ENCODE peak calls at places on chromosome 15, in eight cellular contexts. H, E, G, Q, L, Z, D and M are unnamed samples. For H3K4me1, the result is how much of the 10 kb centered on the place peaks cover.

GRCh38 chr15:36133686-36134085 is 445.7 kb upstream of the CDIN1 start:
- DNase-seq in H (no peak), E (no peak), G (no peak), Q (no peak), L (no peak), Z (no peak), D (peak), M (no peak)

GRCh38 chr15:70318996-70319465 is 221.3 kb upstream of the TLE3 start:
- DNase-seq in H (peak), E (no peak), G (no peak), Q (no peak), L (no peak), Z (no peak), D (peak), M (no peak)

GRCh38 chr15:44775923-44776322 is 39.6 kb downstream of the TRIM69 start:
- DNase-seq in H (no peak), E (no peak), G (no peak), Q (no peak), L (no peak), Z (no peak), D (no peak), M (peak)

GRCh38 chr15:35697549-35698299 is 151.8 kb upstream of the DPH6 start:
- DNase-seq in H (no peak), E (no peak), G (no peak), Q (no peak), L (no peak), Z (peak), D (peak), M (peak)

GRCh38 chr15:47203993-47204392 is 513.3 kb upstream of the SEMA6D start:
- DNase-seq in H (no peak), E (no peak), G (no peak), Q (no peak), L (no peak), Z (no peak), D (no peak), M (no peak)

GRCh38 chr15:39369768-39370167 is 211.1 kb upstream of the THBS1 start:
- DNase-seq in H (no peak), E (no peak), G (no peak), Q (peak), L (no peak), Z (no peak), D (no peak), M (no peak)

GRCh38 chr15:26891448-26891881 is 24.6 kb downstream of the GABRA5 start:
- DNase-seq in H (no peak), E (peak), G (peak), Q (no peak), L (no peak), Z (peak), D (peak), M (peak)

GRCh38 chr15:74866090-74866489 is 7.1 kb downstream of the SCAMP2 start:
- DNase-seq in H (no peak), E (no peak), G (no peak), Q (no peak), L (no peak), Z (no peak), D (peak), M (peak)

GRCh38 chr15:68230157-68231100 is 901 bp upstream of the CLN6 start:
- DNase-seq in H (no peak), E (peak), G (peak), Q (no peak), L (no peak), Z (no peak), D (peak), M (no peak)

GRCh38 chr15:66673410-66674322 is 28.4 kb upstream of the SMAD6 start:
- DNase-seq in H (no peak), E (peak), G (peak), Q (peak), L (no peak), Z (no peak), D (no peak), M (no peak)

DNA sequence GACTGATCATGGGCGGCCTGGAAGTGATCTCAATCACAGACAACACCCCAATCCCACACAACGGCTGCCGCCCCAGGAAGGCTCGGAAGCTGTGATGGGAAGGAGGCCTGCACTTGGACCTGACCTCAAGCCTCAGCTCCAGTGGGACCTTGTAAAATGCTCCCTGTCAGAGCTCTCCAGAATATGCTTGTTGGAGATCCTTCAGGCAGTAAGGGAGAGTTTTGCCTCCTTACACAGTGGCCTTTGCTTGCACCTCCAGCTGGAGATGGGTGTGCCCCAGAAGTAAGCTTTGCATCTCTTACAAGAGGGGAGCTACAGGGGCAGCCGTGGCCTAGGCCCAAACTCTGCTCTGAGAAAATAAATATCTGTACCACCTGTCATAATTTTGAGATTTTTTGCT is 10.4 kb downstream of the MRPS11 start:
- DNase-seq in H (no peak), E (no peak), G (no peak), Q (no peak), L (no peak), Z (no peak), D (no peak), M (no peak)
- TF ChIP-seq POLR2A in H (no peak), E (no peak), G (no peak), Q (no peak), L (no peak), Z (no peak), D (no peak), M (no peak)

GRCh38 chr15:64249842-64250575 is 87.2 kb upstream of the PPIB start:
- DNase-seq in H (no peak), E (no peak), G (no peak), Q (no peak), L (no peak), Z (no peak), D (peak), M (no peak)
- H3K4me1 ChIP-seq in H (under half), E (under half), G (under half), Q (under half), L (under half), Z (under half), D (under half), M (under half)

GRCh38 chr15:89808160-89808870 is 6.3 kb downstream of the ANPEP start:
- DNase-seq in H (no peak), E (no peak), G (no peak), Q (no peak), L (no peak), Z (no peak), D (no peak), M (no peak)

GRCh38 chr15:89809787-89810148 is 4.9 kb downstream of the ANPEP start:
- DNase-seq in H (no peak), E (no peak), G (no peak), Q (no peak), L (no peak), Z (no peak), D (no peak), M (no peak)

GRCh38 chr15:89807689-89808088 is 7.0 kb downstream of the ANPEP start:
- DNase-seq in H (no peak), E (no peak), G (no peak), Q (no peak), L (no peak), Z (no peak), D (no peak), M (no peak)

GRCh38 chr15:89810837-89811236 is 3.8 kb downstream of the ANPEP start:
- DNase-seq in H (no peak), E (no peak), G (no peak), Q (no peak), L (no peak), Z (no peak), D (no peak), M (no peak)

DNA sequence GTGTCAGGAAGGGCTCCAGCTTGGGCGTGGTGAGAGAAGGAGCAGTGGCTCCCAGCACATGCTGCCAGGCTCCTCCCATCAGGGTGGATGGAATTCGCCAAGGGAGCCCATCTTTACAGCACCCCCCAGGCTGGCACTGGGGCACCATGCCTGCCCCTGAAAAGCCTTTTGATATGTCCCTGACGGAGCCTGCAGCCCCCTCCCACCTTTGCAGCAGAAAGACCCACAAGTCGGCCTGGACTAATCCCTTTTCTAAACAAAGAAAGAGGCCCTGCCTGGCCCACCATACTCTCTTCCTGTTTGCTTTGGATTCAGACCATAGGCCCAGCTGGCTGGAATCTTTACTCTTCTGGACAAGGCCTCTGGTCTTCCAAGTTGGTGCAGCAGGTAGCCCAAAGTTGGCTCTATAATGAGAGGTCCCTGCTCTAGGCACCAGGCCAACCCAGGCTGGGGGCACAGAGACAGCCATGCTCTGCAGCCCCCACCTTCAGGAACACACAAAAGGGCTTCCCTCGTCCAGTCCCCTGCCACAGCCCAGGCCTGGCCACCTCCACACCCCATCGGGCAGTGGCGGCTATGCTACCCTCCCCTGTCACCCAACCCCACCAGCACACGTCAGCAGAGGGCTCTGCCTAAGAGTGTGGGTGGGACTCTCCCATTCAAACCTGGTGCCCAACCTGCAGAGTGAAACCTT is 5.4 kb downstream of the ANPEP start:
- DNase-seq in H (no peak), E (peak), G (peak), Q (no peak), L (no peak), Z (no peak), D (peak), M (no peak)
- TF ChIP-seq CTCF in H (no peak), E (no peak), G (no peak), Q (no peak), L (no peak), Z (no peak), D (no peak), M (no peak)

GRCh38 chr15:84911879-84912660 is 27.6 kb downstream of the SLC28A1 start:
- DNase-seq in H (peak), E (peak), G (peak), Q (peak), L (no peak), Z (peak), D (peak), M (peak)
- TF ChIP-seq POLR2A in H (no peak), E (no peak), G (peak), Q (no peak), L (no peak), Z (no peak), D (no peak), M (peak)